ENCODE peak calls at places on chromosome 12, in ten cellular contexts. One of them, this sample, is unnamed.
A peak's percentile ranks its signal among the peaks of the same experiment; 100 is the strongest.

GRCh38 chr12:52331833-52332232 is 10.6 kb upstream of the KRT83 start:
- DNase-seq in iris pigment epithelial cell: no peak
- DNase-seq in stimulated activated CD4-positive, alpha-beta T cell treated with anti-CD3 and anti-CD28 coated beads, TNF-alpha, amount 100 ng/mL, for 1 hour: no peak
- DNase-seq in RWPE1: no peak
- DNase-seq in NCI-H187 treated with DMSO at 0.1 percent for 48 hours: no peak
- DNase-seq in left ventricle myocardium inferior: no peak
- DNase-seq in AG08395: no peak
- DNase-seq in small intestine: peak; percentile 44
- DNase-seq in activated T-helper 1 cell treated with Interleukin-2 at 50 U/mL for 16 hours: no peak
- DNase-seq in Right ventricle myocardium inferior: no peak
- DNase-seq in this sample: no peak

GRCh38 chr12:120669055-120669828 is 17.7 kb upstream of the MLEC start:
- DNase-seq in iris pigment epithelial cell: peak; percentile 49
- DNase-seq in stimulated activated CD4-positive, alpha-beta T cell treated with anti-CD3 and anti-CD28 coated beads, TNF-alpha, amount 100 ng/mL, for 1 hour: no peak
- DNase-seq in RWPE1: no peak
- DNase-seq in NCI-H187 treated with DMSO at 0.1 percent for 48 hours: no peak
- DNase-seq in left ventricle myocardium inferior: no peak
- DNase-seq in AG08395: peak; percentile 55
- DNase-seq in small intestine: peak; percentile 63
- DNase-seq in activated T-helper 1 cell treated with Interleukin-2 at 50 U/mL for 16 hours: no peak
- DNase-seq in Right ventricle myocardium inferior: no peak
- DNase-seq in this sample: peak; percentile 65

GRCh38 chr12:20369164-20370000 is 1.0 kb downstream of the PDE3A start:
- DNase-seq in iris pigment epithelial cell: peak; percentile 72
- DNase-seq in stimulated activated CD4-positive, alpha-beta T cell treated with anti-CD3 and anti-CD28 coated beads, TNF-alpha, amount 100 ng/mL, for 1 hour: no peak
- DNase-seq in RWPE1: no peak
- DNase-seq in NCI-H187 treated with DMSO at 0.1 percent for 48 hours: no peak
- DNase-seq in left ventricle myocardium inferior: peak; percentile 89
- DNase-seq in AG08395: peak; percentile 11
- DNase-seq in small intestine: peak; percentile 70
- DNase-seq in activated T-helper 1 cell treated with Interleukin-2 at 50 U/mL for 16 hours: no peak
- DNase-seq in Right ventricle myocardium inferior: peak; percentile 89
- DNase-seq in this sample: peak; percentile 81

GRCh38 chr12:47939009-47939601 is 24.3 kb upstream of the TMEM106C start:
- DNase-seq in iris pigment epithelial cell: no peak
- DNase-seq in stimulated activated CD4-positive, alpha-beta T cell treated with anti-CD3 and anti-CD28 coated beads, TNF-alpha, amount 100 ng/mL, for 1 hour: no peak
- DNase-seq in RWPE1: no peak
- DNase-seq in NCI-H187 treated with DMSO at 0.1 percent for 48 hours: no peak
- DNase-seq in left ventricle myocardium inferior: peak; percentile 65
- DNase-seq in AG08395: no peak
- DNase-seq in small intestine: peak; percentile 99
- DNase-seq in activated T-helper 1 cell treated with Interleukin-2 at 50 U/mL for 16 hours: no peak
- DNase-seq in Right ventricle myocardium inferior: no peak
- DNase-seq in this sample: no peak

GRCh38 chr12:125143491-125143890 is 78.3 kb downstream of the AACS start:
- DNase-seq in iris pigment epithelial cell: peak; percentile 17
- DNase-seq in stimulated activated CD4-positive, alpha-beta T cell treated with anti-CD3 and anti-CD28 coated beads, TNF-alpha, amount 100 ng/mL, for 1 hour: no peak
- DNase-seq in RWPE1: no peak
- DNase-seq in NCI-H187 treated with DMSO at 0.1 percent for 48 hours: no peak
- DNase-seq in left ventricle myocardium inferior: peak; percentile 78
- DNase-seq in AG08395: peak; percentile 67
- DNase-seq in small intestine: peak; percentile 23
- DNase-seq in activated T-helper 1 cell treated with Interleukin-2 at 50 U/mL for 16 hours: no peak
- DNase-seq in Right ventricle myocardium inferior: peak; percentile 82
- DNase-seq in this sample: no peak

GRCh38 chr12:69698769-69699540 is at the start of gene BEST3:
- DNase-seq in iris pigment epithelial cell: no peak
- DNase-seq in stimulated activated CD4-positive, alpha-beta T cell treated with anti-CD3 and anti-CD28 coated beads, TNF-alpha, amount 100 ng/mL, for 1 hour: no peak
- DNase-seq in RWPE1: no peak
- DNase-seq in NCI-H187 treated with DMSO at 0.1 percent for 48 hours: peak; percentile 90
- DNase-seq in left ventricle myocardium inferior: no peak
- DNase-seq in AG08395: no peak
- DNase-seq in small intestine: no peak
- DNase-seq in activated T-helper 1 cell treated with Interleukin-2 at 50 U/mL for 16 hours: no peak
- DNase-seq in Right ventricle myocardium inferior: no peak
- DNase-seq in this sample: no peak

GRCh38 chr12:112950701-112951100 is 12.4 kb downstream of the OAS3 start:
- DNase-seq in iris pigment epithelial cell: no peak
- DNase-seq in stimulated activated CD4-positive, alpha-beta T cell treated with anti-CD3 and anti-CD28 coated beads, TNF-alpha, amount 100 ng/mL, for 1 hour: no peak
- DNase-seq in RWPE1: no peak
- DNase-seq in NCI-H187 treated with DMSO at 0.1 percent for 48 hours: no peak
- DNase-seq in left ventricle myocardium inferior: no peak
- DNase-seq in AG08395: no peak
- DNase-seq in small intestine: no peak
- DNase-seq in activated T-helper 1 cell treated with Interleukin-2 at 50 U/mL for 16 hours: no peak
- DNase-seq in Right ventricle myocardium inferior: no peak
- DNase-seq in this sample: no peak

GRCh38 chr12:120290541-120291312 is 976 bp downstream of the RNU4-2 start:
- DNase-seq in iris pigment epithelial cell: no peak
- DNase-seq in stimulated activated CD4-positive, alpha-beta T cell treated with anti-CD3 and anti-CD28 coated beads, TNF-alpha, amount 100 ng/mL, for 1 hour: no peak
- DNase-seq in RWPE1: no peak
- DNase-seq in NCI-H187 treated with DMSO at 0.1 percent for 48 hours: no peak
- DNase-seq in left ventricle myocardium inferior: no peak
- DNase-seq in AG08395: no peak
- DNase-seq in small intestine: peak; percentile 70
- DNase-seq in activated T-helper 1 cell treated with Interleukin-2 at 50 U/mL for 16 hours: no peak
- DNase-seq in Right ventricle myocardium inferior: no peak
- DNase-seq in this sample: peak; percentile 25

GRCh38 chr12:119949145-119949544 is 39.9 kb upstream of the BICDL1 start:
- DNase-seq in iris pigment epithelial cell: no peak
- DNase-seq in stimulated activated CD4-positive, alpha-beta T cell treated with anti-CD3 and anti-CD28 coated beads, TNF-alpha, amount 100 ng/mL, for 1 hour: no peak
- DNase-seq in RWPE1: no peak
- DNase-seq in NCI-H187 treated with DMSO at 0.1 percent for 48 hours: peak; percentile 95
- DNase-seq in left ventricle myocardium inferior: no peak
- DNase-seq in AG08395: no peak
- DNase-seq in small intestine: no peak
- DNase-seq in activated T-helper 1 cell treated with Interleukin-2 at 50 U/mL for 16 hours: no peak
- DNase-seq in Right ventricle myocardium inferior: no peak
- DNase-seq in this sample: no peak

GRCh38 chr12:115444336-115444735 is 760.4 kb upstream of the TBX3 start:
- DNase-seq in iris pigment epithelial cell: no peak
- DNase-seq in stimulated activated CD4-positive, alpha-beta T cell treated with anti-CD3 and anti-CD28 coated beads, TNF-alpha, amount 100 ng/mL, for 1 hour: no peak
- DNase-seq in RWPE1: no peak
- DNase-seq in NCI-H187 treated with DMSO at 0.1 percent for 48 hours: no peak
- DNase-seq in left ventricle myocardium inferior: no peak
- DNase-seq in AG08395: peak; percentile 73
- DNase-seq in small intestine: no peak
- DNase-seq in activated T-helper 1 cell treated with Interleukin-2 at 50 U/mL for 16 hours: no peak
- DNase-seq in Right ventricle myocardium inferior: no peak
- DNase-seq in this sample: no peak

GRCh38 chr12:113174461-113175384 is 10.6 kb downstream of the DDX54 start:
- DNase-seq in iris pigment epithelial cell: peak; percentile 49
- DNase-seq in stimulated activated CD4-positive, alpha-beta T cell treated with anti-CD3 and anti-CD28 coated beads, TNF-alpha, amount 100 ng/mL, for 1 hour: peak; percentile 31
- DNase-seq in RWPE1: peak; percentile 78
- DNase-seq in NCI-H187 treated with DMSO at 0.1 percent for 48 hours: no peak
- DNase-seq in left ventricle myocardium inferior: peak; percentile 73
- DNase-seq in AG08395: peak; percentile 88
- DNase-seq in small intestine: peak; percentile 53
- DNase-seq in activated T-helper 1 cell treated with Interleukin-2 at 50 U/mL for 16 hours: peak; percentile 57
- DNase-seq in Right ventricle myocardium inferior: peak; percentile 84
- DNase-seq in this sample: peak; percentile 80

GRCh38 chr12:113048716-113049127 is 7.8 kb upstream of the DTX1 start:
- DNase-seq in iris pigment epithelial cell: peak; percentile 50
- DNase-seq in stimulated activated CD4-positive, alpha-beta T cell treated with anti-CD3 and anti-CD28 coated beads, TNF-alpha, amount 100 ng/mL, for 1 hour: peak; percentile 33
- DNase-seq in RWPE1: peak; percentile 75
- DNase-seq in NCI-H187 treated with DMSO at 0.1 percent for 48 hours: peak; percentile 20
- DNase-seq in left ventricle myocardium inferior: no peak
- DNase-seq in AG08395: peak; percentile 87
- DNase-seq in small intestine: peak; percentile 62
- DNase-seq in activated T-helper 1 cell treated with Interleukin-2 at 50 U/mL for 16 hours: peak; percentile 33
- DNase-seq in Right ventricle myocardium inferior: no peak
- DNase-seq in this sample: peak; percentile 88

GRCh38 chr12:3418609-3419469 is 72.2 kb upstream of the PRMT8 start:
- DNase-seq in iris pigment epithelial cell: no peak
- DNase-seq in stimulated activated CD4-positive, alpha-beta T cell treated with anti-CD3 and anti-CD28 coated beads, TNF-alpha, amount 100 ng/mL, for 1 hour: no peak
- DNase-seq in RWPE1: no peak
- DNase-seq in NCI-H187 treated with DMSO at 0.1 percent for 48 hours: peak; percentile 48
- DNase-seq in left ventricle myocardium inferior: no peak
- DNase-seq in AG08395: no peak
- DNase-seq in small intestine: no peak
- DNase-seq in activated T-helper 1 cell treated with Interleukin-2 at 50 U/mL for 16 hours: no peak
- DNase-seq in Right ventricle myocardium inferior: no peak
- DNase-seq in this sample: peak; percentile 44

GRCh38 chr12:66119229-66119869 is 11.2 kb downstream of the LLPH start:
- DNase-seq in iris pigment epithelial cell: no peak
- DNase-seq in stimulated activated CD4-positive, alpha-beta T cell treated with anti-CD3 and anti-CD28 coated beads, TNF-alpha, amount 100 ng/mL, for 1 hour: no peak
- DNase-seq in RWPE1: no peak
- DNase-seq in NCI-H187 treated with DMSO at 0.1 percent for 48 hours: no peak
- DNase-seq in left ventricle myocardium inferior: no peak
- DNase-seq in AG08395: peak; percentile 12
- DNase-seq in small intestine: no peak
- DNase-seq in activated T-helper 1 cell treated with Interleukin-2 at 50 U/mL for 16 hours: no peak
- DNase-seq in Right ventricle myocardium inferior: no peak
- DNase-seq in this sample: no peak

This sample was measured in hepatocyte.